ENCODE peak calls at places on chromosome 5, in nine cellular contexts. M, T, Y, E, N, S, I, L and W are unnamed samples.
A peak's percentile ranks its signal among the peaks of the same experiment; 100 is the strongest.

GRCh38 chr5:10601246-10602030 is 37.6 kb downstream of the ANKRD33B start:
- DNase-seq in M (peak; percentile 75), T (no peak), Y (peak; percentile 67), E (peak; percentile 58), N (peak; percentile 94), S (peak; percentile 61), I (peak; percentile 84), L (no peak), W (peak; percentile 100)

GRCh38 chr5:159915913-159916840 is at the start of gene ADRA1B:
- DNase-seq in M (peak; percentile 26), T (peak; percentile 24), Y (peak; percentile 76), E (peak; percentile 31), N (peak; percentile 75), S (peak; percentile 73), I (peak; percentile 77), L (no peak), W (peak; percentile 30)

GRCh38 chr5:37932450-37932849 is 92.6 kb upstream of the GDNF start:
- DNase-seq in M (no peak), T (no peak), Y (no peak), E (no peak), N (no peak), S (no peak), I (no peak), L (no peak), W (no peak)

GRCh38 chr5:140207250-140207954 is 32.4 kb downstream of the CYSTM1 start:
- DNase-seq in M (no peak), T (no peak), Y (no peak), E (no peak), N (no peak), S (no peak), I (no peak), L (no peak), W (no peak)

GRCh38 chr5:72441861-72442540 is 65.2 kb downstream of the ZNF366 start:
- DNase-seq in M (no peak), T (no peak), Y (no peak), E (no peak), N (peak; percentile 95), S (no peak), I (no peak), L (no peak), W (no peak)

GRCh38 chr5:56259002-56259511 is 25.9 kb upstream of the ANKRD55 start:
- DNase-seq in M (no peak), T (no peak), Y (no peak), E (no peak), N (peak; percentile 78), S (no peak), I (no peak), L (no peak), W (no peak)

GRCh38 chr5:61619289-61619688 is 287.2 kb downstream of the ZSWIM6 start:
- DNase-seq in M (no peak), T (no peak), Y (no peak), E (no peak), N (no peak), S (no peak), I (no peak), L (no peak), W (no peak)

GRCh38 chr5:136038635-136039034 is 9.8 kb downstream of the TGFBI start:
- DNase-seq in M (no peak), T (no peak), Y (no peak), E (no peak), N (no peak), S (no peak), I (no peak), L (no peak), W (no peak)

GRCh38 chr5:136043551-136043950 is 14.8 kb downstream of the TGFBI start:
- DNase-seq in M (no peak), T (no peak), Y (no peak), E (no peak), N (peak; percentile 73), S (no peak), I (no peak), L (no peak), W (no peak)

GRCh38 chr5:79560774-79561524 is 47.0 kb upstream of the HOMER1 start:
- DNase-seq in M (no peak), T (no peak), Y (no peak), E (no peak), N (peak; percentile 24), S (no peak), I (no peak), L (no peak), W (no peak)

GRCh38 chr5:137191179-137191578 is 307.9 kb downstream of the SPOCK1 start:
- DNase-seq in M (no peak), T (no peak), Y (no peak), E (no peak), N (no peak), S (no peak), I (no peak), L (no peak), W (no peak)

GRCh38 chr5:111997308-111998159 is 240.5 kb upstream of the NREP start:
- DNase-seq in M (no peak), T (no peak), Y (no peak), E (no peak), N (peak; percentile 86), S (no peak), I (peak; percentile 25), L (no peak), W (no peak)

GRCh38 chr5:88281322-88281721 is 12.7 kb upstream of the TMEM161B start:
- DNase-seq in M (no peak), T (no peak), Y (no peak), E (no peak), N (peak; percentile 34), S (no peak), I (no peak), L (no peak), W (no peak)

GRCh38 chr5:115379622-115380344 is 83.3 kb upstream of the CCDC112 start:
- DNase-seq in M (no peak), T (no peak), Y (no peak), E (no peak), N (no peak), S (no peak), I (no peak), L (no peak), W (peak; percentile 66)

GRCh38 chr5:138354926-138355378 is 2.5 kb downstream of the KDM3B start:
- DNase-seq in M (peak; percentile 45), T (peak; percentile 47), Y (no peak), E (no peak), N (peak; percentile 83), S (peak; percentile 34), I (no peak), L (no peak), W (peak; percentile 45)

GRCh38 chr5:42634575-42634974 is 122.0 kb upstream of the CCDC152 start:
- DNase-seq in M (no peak), T (no peak), Y (no peak), E (no peak), N (no peak), S (no peak), I (no peak), L (no peak), W (no peak)

GRCh38 chr5:116378007-116378831 is 196.4 kb downstream of the SEMA6A start:
- DNase-seq in M (no peak), T (no peak), Y (no peak), E (no peak), N (peak; percentile 61), S (peak; percentile 83), I (no peak), L (no peak), W (peak; percentile 89)